ENCODE peak calls at places on chromosome 9, in seven cellular contexts. F is GM23338; A is foreskin fibroblast; I is naive thymus-derived CD4-positive, alpha-beta T cell; M is A549; D is foreskin keratinocyte; U is iPS-NIHi11. E is an unnamed sample.

GRCh38 chr9:135341612-135342169 is 137.9 kb upstream of the PPP1R26 start:
- DNase-seq in A (no peak), M (no peak), I (no peak), F (no peak), D (no peak), U (no peak), E (no peak)

GRCh38 chr9:134370213-134370492 is 43.9 kb downstream of the RXRA start:
- DNase-seq in M (no peak), U (no peak), I (no peak), A (no peak), D (no peak), F (no peak), E (no peak)

GRCh38 chr9:2050236-2050635 is 35.1 kb downstream of the SMARCA2 start:
- DNase-seq in U (no peak), M (no peak), D (no peak), I (no peak), A (peak; percentile 41), F (no peak), E (no peak)

GRCh38 chr9:137689745-137690529 is 71.1 kb downstream of the EHMT1 start:
- DNase-seq in D (no peak), F (no peak), A (peak; percentile 66), U (no peak), I (no peak), M (peak; percentile 72), E (no peak)

GRCh38 chr9:122657527-122657926 is at the start of gene OR1B1:
- DNase-seq in F (no peak), A (no peak), D (no peak), I (no peak), M (no peak), U (no peak), E (no peak)

GRCh38 chr9:70635790-70636189 is 221.3 kb upstream of the KLF9 start:
- DNase-seq in A (no peak), M (no peak), I (no peak), F (no peak), D (no peak), U (no peak), E (no peak)

GRCh38 chr9:70561805-70562395 is 147.4 kb upstream of the KLF9 start:
- DNase-seq in D (no peak), A (no peak), M (no peak), F (no peak), U (no peak), I (no peak), E (no peak)

GRCh38 chr9:127133739-127134167 is 11.3 kb upstream of the ANGPTL2 start:
- DNase-seq in A (peak; percentile 85), F (peak; percentile 44), D (no peak), I (no peak), U (peak; percentile 47), M (no peak), E (no peak)

GRCh38 chr9:33835625-33836260 is 18.8 kb downstream of the UBE2R2 start:
- DNase-seq in U (no peak), A (no peak), I (no peak), M (no peak), D (no peak), F (no peak), E (no peak)

GRCh38 chr9:72006481-72006880 is 53.9 kb downstream of the C9orf57 start:
- DNase-seq in D (no peak), M (no peak), A (peak; percentile 57), U (peak; percentile 11), F (no peak), I (no peak), E (no peak)

GRCh38 chr9:93594041-93594756 is 17.8 kb downstream of the PHF2 start:
- DNase-seq in A (no peak), F (peak; percentile 45), D (no peak), U (peak; percentile 61), I (no peak), M (no peak), E (no peak)

GRCh38 chr9:3479516-3480352 is 46.1 kb downstream of the RFX3 start:
- DNase-seq in M (no peak), U (no peak), D (no peak), F (no peak), A (no peak), I (no peak), E (no peak)

GRCh38 chr9:84300271-84300670 is 40.3 kb downstream of the SLC28A3 start:
- DNase-seq in A (peak; percentile 83), D (peak; percentile 90), M (no peak), F (peak; percentile 22), U (peak; percentile 15), I (no peak), E (no peak)

GRCh38 chr9:125884196-125884595 is 137.0 kb downstream of the PBX3 start:
- DNase-seq in I (no peak), A (no peak), F (no peak), M (no peak), U (no peak), D (no peak), E (no peak)

GRCh38 chr9:79812507-79813261 is 240.9 kb downstream of the TLE4 start:
- DNase-seq in D (no peak), M (no peak), U (no peak), I (no peak), A (no peak), F (peak; percentile 15), E (no peak)

GRCh38 chr9:123679330-123679987 is 250.5 kb downstream of the DENND1A start:
- DNase-seq in F (no peak), I (no peak), A (peak; percentile 79), M (no peak), U (no peak), D (no peak), E (no peak)

GRCh38 chr9:134627417-134628353 is 13.9 kb upstream of the COL5A1 start:
- DNase-seq in M (no peak), D (no peak), U (no peak), I (no peak), F (no peak), A (peak; percentile 28), E (no peak)

GRCh38 chr9:127934248-127934647 is 3.4 kb downstream of the DPM2 start:
- DNase-seq in I (no peak), M (no peak), A (no peak), U (no peak), D (no peak), F (no peak), E (no peak)

GRCh38 chr9:110703669-110704068 is 35.1 kb downstream of the MUSK start:
- DNase-seq in I (no peak), U (no peak), D (no peak), F (no peak), M (no peak), A (no peak), E (no peak)

GRCh38 chr9:133639613-133640012 is 3.5 kb downstream of the DBH start:
- DNase-seq in D (no peak), I (no peak), F (no peak), M (no peak), A (no peak), U (no peak), E (no peak)

GRCh38 chr9:16505159-16505558 is 365.3 kb downstream of the BNC2 start:
- DNase-seq in U (no peak), I (no peak), M (peak; percentile 44), A (peak; percentile 62), F (no peak), D (no peak), E (no peak)